ENCODE peak calls at places on chromosomes 2 and 18, in seven cellular contexts. One of them, this sample, is unnamed.

GRCh38 chr2:226387499-226387942 is 412.1 kb downstream of the IRS1 start:
- DNase-seq in DND-41: no peak
- DNase-seq in endothelial cell of umbilical vein: no peak
- DNase-seq in adipocyte: no peak
- DNase-seq in neural progenitor cell: no peak
- DNase-seq in cardiac muscle cell: no peak
- DNase-seq in body of pancreas: no peak
- DNase-seq in this sample: no peak

GRCh38 chr18:47724186-47724975 is 206.1 kb downstream of the SMAD2 start:
- DNase-seq in cardiac muscle cell: no peak
- DNase-seq in neural progenitor cell: peak; percentile 53
- DNase-seq in DND-41: no peak
- DNase-seq in adipocyte: no peak
- DNase-seq in endothelial cell of umbilical vein: no peak
- DNase-seq in body of pancreas: no peak
- DNase-seq in this sample: no peak

GRCh38 chr2:10342245-10342951 is 39.7 kb downstream of the HPCAL1 start:
- DNase-seq in cardiac muscle cell: no peak
- DNase-seq in neural progenitor cell: no peak
- DNase-seq in endothelial cell of umbilical vein: no peak
- DNase-seq in body of pancreas: peak; percentile 41
- DNase-seq in adipocyte: peak; percentile 14
- DNase-seq in DND-41: no peak
- DNase-seq in this sample: no peak

GRCh38 chr2:119809329-119810038 is 49.8 kb downstream of the PTPN4 start:
- DNase-seq in cardiac muscle cell: peak; percentile 89
- DNase-seq in endothelial cell of umbilical vein: peak; percentile 88
- DNase-seq in adipocyte: peak; percentile 64
- DNase-seq in DND-41: no peak
- DNase-seq in body of pancreas: peak; percentile 9
- DNase-seq in neural progenitor cell: no peak
- DNase-seq in this sample: no peak

GRCh38 chr2:226796012-226796839 is 3.4 kb downstream of the IRS1 start:
- DNase-seq in body of pancreas: no peak
- DNase-seq in endothelial cell of umbilical vein: no peak
- DNase-seq in cardiac muscle cell: no peak
- DNase-seq in adipocyte: no peak
- DNase-seq in neural progenitor cell: no peak
- DNase-seq in DND-41: no peak
- DNase-seq in this sample: no peak

GRCh38 chr2:154449951-154450658 is 248.4 kb upstream of the KCNJ3 start:
- DNase-seq in cardiac muscle cell: no peak
- DNase-seq in adipocyte: no peak
- DNase-seq in neural progenitor cell: no peak
- DNase-seq in DND-41: no peak
- DNase-seq in body of pancreas: no peak
- DNase-seq in endothelial cell of umbilical vein: no peak
- DNase-seq in this sample: no peak

GRCh38 chr2:206984206-206984605 is 44.9 kb downstream of the CPO start:
- DNase-seq in body of pancreas: no peak
- DNase-seq in DND-41: no peak
- DNase-seq in cardiac muscle cell: no peak
- DNase-seq in adipocyte: peak; percentile 38
- DNase-seq in endothelial cell of umbilical vein: no peak
- DNase-seq in neural progenitor cell: no peak
- DNase-seq in this sample: no peak

GRCh38 chr18:21489119-21489750 is 111.3 kb downstream of the ESCO1 start:
- DNase-seq in cardiac muscle cell: peak; percentile 77
- DNase-seq in endothelial cell of umbilical vein: peak; percentile 58
- DNase-seq in body of pancreas: peak; percentile 53
- DNase-seq in adipocyte: peak; percentile 63
- DNase-seq in neural progenitor cell: peak; percentile 61
- DNase-seq in DND-41: peak; percentile 55
- DNase-seq in this sample: peak; percentile 33

GRCh38 chr2:121309801-121310200 is 24.8 kb upstream of the TFCP2L1 start:
- DNase-seq in endothelial cell of umbilical vein: peak; percentile 34
- DNase-seq in DND-41: no peak
- DNase-seq in body of pancreas: no peak
- DNase-seq in adipocyte: no peak
- DNase-seq in cardiac muscle cell: no peak
- DNase-seq in neural progenitor cell: no peak
- DNase-seq in this sample: no peak

GRCh38 chr2:15734871-15735737 is 143.4 kb downstream of the DDX1 start:
- DNase-seq in neural progenitor cell: no peak
- DNase-seq in endothelial cell of umbilical vein: no peak
- DNase-seq in cardiac muscle cell: peak; percentile 24
- DNase-seq in adipocyte: no peak
- DNase-seq in DND-41: no peak
- DNase-seq in body of pancreas: no peak
- DNase-seq in this sample: no peak

GRCh38 chr2:137967042-137967441 is 2.8 kb downstream of the HNMT start:
- DNase-seq in cardiac muscle cell: no peak
- DNase-seq in neural progenitor cell: no peak
- DNase-seq in DND-41: no peak
- DNase-seq in endothelial cell of umbilical vein: no peak
- DNase-seq in adipocyte: no peak
- DNase-seq in body of pancreas: no peak
- DNase-seq in this sample: no peak

GRCh38 chr2:137969876-137970275 is 5.6 kb downstream of the HNMT start:
- DNase-seq in adipocyte: no peak
- DNase-seq in DND-41: no peak
- DNase-seq in body of pancreas: no peak
- DNase-seq in cardiac muscle cell: no peak
- DNase-seq in neural progenitor cell: no peak
- DNase-seq in endothelial cell of umbilical vein: no peak
- DNase-seq in this sample: no peak

GRCh38 chr2:137966043-137966442 is 1.8 kb downstream of the HNMT start:
- DNase-seq in body of pancreas: no peak
- DNase-seq in adipocyte: no peak
- DNase-seq in endothelial cell of umbilical vein: no peak
- DNase-seq in DND-41: no peak
- DNase-seq in neural progenitor cell: no peak
- DNase-seq in cardiac muscle cell: peak; percentile 44
- DNase-seq in this sample: no peak

GRCh38 chr2:137969418-137969765 is 5.1 kb downstream of the HNMT start:
- DNase-seq in endothelial cell of umbilical vein: peak; percentile 98
- DNase-seq in neural progenitor cell: no peak
- DNase-seq in adipocyte: peak; percentile 72
- DNase-seq in cardiac muscle cell: peak; percentile 96
- DNase-seq in body of pancreas: peak; percentile 72
- DNase-seq in DND-41: no peak
- DNase-seq in this sample: no peak

DNA sequence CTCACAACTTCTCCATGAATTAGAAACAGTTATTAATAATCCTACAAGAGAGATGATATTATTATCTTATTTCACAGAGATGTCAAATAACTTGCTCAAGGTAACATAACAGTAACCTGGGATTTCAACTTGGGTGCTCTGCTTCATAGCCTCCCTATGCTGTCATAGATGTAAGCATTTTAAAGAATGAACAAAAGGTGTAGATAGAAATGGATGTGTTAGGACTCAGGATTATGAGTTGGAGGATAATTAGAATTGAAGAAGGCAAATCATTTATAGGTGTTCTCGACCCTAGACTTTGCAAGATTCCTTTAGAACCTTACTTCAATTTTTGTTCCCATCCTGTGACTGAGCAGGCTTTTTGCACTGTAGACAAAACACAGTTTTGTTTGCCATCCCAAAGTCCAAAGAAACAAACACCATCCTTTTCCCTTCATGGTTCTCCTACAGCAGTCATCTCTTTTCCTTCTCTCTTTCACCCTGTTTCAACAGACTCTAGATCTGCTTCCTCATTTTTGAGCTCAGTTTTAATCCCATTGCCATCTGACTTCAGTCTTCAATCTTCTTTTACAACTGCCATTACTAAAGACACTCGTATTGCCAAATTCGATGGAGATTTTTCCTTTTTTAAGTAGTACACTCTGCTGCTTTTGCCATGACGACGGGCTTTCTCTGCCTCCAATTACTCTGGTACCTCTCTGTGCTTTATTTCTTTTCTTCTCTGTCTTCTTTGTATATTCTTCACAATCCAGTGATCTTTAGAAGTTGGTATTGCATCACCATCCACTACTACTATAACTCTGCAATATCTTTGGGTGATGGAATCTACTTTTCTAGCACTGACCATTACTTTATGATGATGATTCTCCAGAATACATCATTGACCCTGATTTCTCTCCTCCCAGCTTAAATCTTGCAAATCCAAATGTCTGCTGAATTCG is 4.5 kb downstream of the HNMT start:
- DNase-seq in neural progenitor cell: no peak
- DNase-seq in cardiac muscle cell: no peak
- DNase-seq in adipocyte: no peak
- DNase-seq in DND-41: no peak
- DNase-seq in endothelial cell of umbilical vein: peak; percentile 5
- DNase-seq in body of pancreas: no peak
- DNase-seq in this sample: no peak
- H3K4me3 ChIP-seq in neural progenitor cell: no peak overlapping the region
- H3K4me3 ChIP-seq in cardiac muscle cell: no peak overlapping the region
- H3K4me3 ChIP-seq in adipocyte: peak overlapping the region; percentile 94
- H3K4me3 ChIP-seq in DND-41: no peak overlapping the region
- H3K4me3 ChIP-seq in endothelial cell of umbilical vein: no peak overlapping the region
- H3K4me3 ChIP-seq in body of pancreas: no peak overlapping the region
- H3K4me3 ChIP-seq in this sample: no peak overlapping the region

GRCh38 chr2:238855891-238856580 is 8.2 kb downstream of the TWIST2 start:
- DNase-seq in adipocyte: no peak
- DNase-seq in endothelial cell of umbilical vein: no peak
- DNase-seq in body of pancreas: no peak
- DNase-seq in neural progenitor cell: no peak
- DNase-seq in DND-41: no peak
- DNase-seq in cardiac muscle cell: no peak
- DNase-seq in this sample: no peak

GRCh38 chr2:238853724-238854123 is 5.8 kb downstream of the TWIST2 start:
- DNase-seq in body of pancreas: no peak
- DNase-seq in DND-41: no peak
- DNase-seq in neural progenitor cell: no peak
- DNase-seq in endothelial cell of umbilical vein: no peak
- DNase-seq in cardiac muscle cell: no peak
- DNase-seq in adipocyte: peak; percentile 66
- DNase-seq in this sample: no peak

GRCh38 chr2:238854699-238855111 is 6.8 kb downstream of the TWIST2 start:
- DNase-seq in adipocyte: peak; percentile 54
- DNase-seq in cardiac muscle cell: no peak
- DNase-seq in neural progenitor cell: no peak
- DNase-seq in DND-41: no peak
- DNase-seq in endothelial cell of umbilical vein: no peak
- DNase-seq in body of pancreas: no peak
- DNase-seq in this sample: no peak

GRCh38 chr2:238854246-238854645 is 6.4 kb downstream of the TWIST2 start:
- DNase-seq in cardiac muscle cell: no peak
- DNase-seq in neural progenitor cell: no peak
- DNase-seq in adipocyte: no peak
- DNase-seq in endothelial cell of umbilical vein: no peak
- DNase-seq in body of pancreas: no peak
- DNase-seq in DND-41: no peak
- DNase-seq in this sample: no peak

GRCh38 chr2:238855299-238855698 is 7.4 kb downstream of the TWIST2 start:
- DNase-seq in neural progenitor cell: no peak
- DNase-seq in body of pancreas: no peak
- DNase-seq in DND-41: no peak
- DNase-seq in endothelial cell of umbilical vein: no peak
- DNase-seq in adipocyte: peak; percentile 20
- DNase-seq in cardiac muscle cell: no peak
- DNase-seq in this sample: no peak
- H3K4me3 ChIP-seq in neural progenitor cell: no peak overlapping the region
- H3K4me3 ChIP-seq in body of pancreas: no peak overlapping the region
- H3K4me3 ChIP-seq in DND-41: no peak overlapping the region
- H3K4me3 ChIP-seq in endothelial cell of umbilical vein: no peak overlapping the region
- H3K4me3 ChIP-seq in adipocyte: peak overlapping the region; percentile 90
- H3K4me3 ChIP-seq in cardiac muscle cell: no peak overlapping the region
- H3K4me3 ChIP-seq in this sample: no peak overlapping the region

DNA sequence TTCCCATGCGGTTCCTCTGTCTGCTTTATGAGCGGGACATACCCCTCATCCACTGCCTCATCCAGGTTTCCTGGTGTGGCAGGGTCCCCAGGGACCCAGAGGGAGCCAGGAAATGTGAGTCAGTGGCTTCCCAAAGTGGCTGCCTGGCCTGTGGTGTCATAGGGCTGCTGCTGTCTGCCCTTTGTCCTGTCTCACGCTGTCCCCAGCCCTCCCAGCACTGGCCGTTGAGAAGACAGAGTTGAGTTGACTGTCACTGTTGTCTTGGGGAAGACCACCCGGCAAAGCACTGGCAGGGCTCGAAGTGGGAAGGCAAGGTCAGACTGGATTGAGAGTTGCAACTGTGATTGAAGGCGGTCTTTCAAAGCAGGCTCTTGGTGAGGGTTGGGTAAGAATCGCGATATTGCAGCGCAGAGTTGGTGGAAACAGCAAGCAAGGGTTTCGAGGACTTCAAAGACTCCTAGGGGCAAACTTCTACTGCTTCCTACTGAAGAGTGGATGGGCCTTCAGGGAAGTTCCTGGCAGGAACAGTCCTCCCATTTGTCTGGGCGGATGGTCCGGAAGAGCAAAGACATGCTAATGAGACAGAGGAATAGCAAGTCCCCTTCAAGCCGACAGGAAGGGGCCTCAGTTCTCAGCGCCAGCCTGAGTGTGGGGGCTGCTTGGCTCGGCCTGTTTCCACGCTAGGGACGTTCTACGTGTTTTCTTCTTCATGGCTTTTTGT is 33.9 kb downstream of the RAB31 start:
- DNase-seq in DND-41: no peak
- DNase-seq in neural progenitor cell: peak; percentile 34
- DNase-seq in adipocyte: no peak
- DNase-seq in cardiac muscle cell: peak; percentile 46
- DNase-seq in endothelial cell of umbilical vein: peak; percentile 38
- DNase-seq in body of pancreas: no peak
- DNase-seq in this sample: no peak
- H3K4me3 ChIP-seq in DND-41: no peak overlapping the region
- H3K4me3 ChIP-seq in neural progenitor cell: no peak overlapping the region
- H3K4me3 ChIP-seq in adipocyte: no peak overlapping the region
- H3K4me3 ChIP-seq in cardiac muscle cell: no peak overlapping the region
- H3K4me3 ChIP-seq in endothelial cell of umbilical vein: no peak overlapping the region
- H3K4me3 ChIP-seq in body of pancreas: no peak overlapping the region
- H3K4me3 ChIP-seq in this sample: no peak overlapping the region

GRCh38 chr2:31237348-31238017 is 3.5 kb downstream of the EHD3 start:
- DNase-seq in cardiac muscle cell: no peak
- DNase-seq in adipocyte: no peak
- DNase-seq in neural progenitor cell: no peak
- DNase-seq in DND-41: no peak
- DNase-seq in body of pancreas: no peak
- DNase-seq in endothelial cell of umbilical vein: no peak
- DNase-seq in this sample: no peak

GRCh38 chr2:31239842-31240198 is 5.9 kb downstream of the EHD3 start:
- DNase-seq in adipocyte: peak; percentile 22
- DNase-seq in DND-41: no peak
- DNase-seq in body of pancreas: peak; percentile 25
- DNase-seq in cardiac muscle cell: peak; percentile 69
- DNase-seq in neural progenitor cell: no peak
- DNase-seq in endothelial cell of umbilical vein: no peak
- DNase-seq in this sample: no peak

GRCh38 chr2:31238906-31239841 is 5.2 kb downstream of the EHD3 start:
- DNase-seq in endothelial cell of umbilical vein: no peak
- DNase-seq in adipocyte: no peak
- DNase-seq in body of pancreas: no peak
- DNase-seq in DND-41: no peak
- DNase-seq in cardiac muscle cell: no peak
- DNase-seq in neural progenitor cell: no peak
- DNase-seq in this sample: no peak

GRCh38 chr2:31236433-31237205 is 2.7 kb downstream of the EHD3 start:
- DNase-seq in DND-41: no peak
- DNase-seq in body of pancreas: no peak
- DNase-seq in neural progenitor cell: no peak
- DNase-seq in adipocyte: no peak
- DNase-seq in endothelial cell of umbilical vein: no peak
- DNase-seq in cardiac muscle cell: no peak
- DNase-seq in this sample: no peak

GRCh38 chr2:31238126-31238905 is 4.4 kb downstream of the EHD3 start:
- DNase-seq in adipocyte: no peak
- DNase-seq in neural progenitor cell: no peak
- DNase-seq in cardiac muscle cell: no peak
- DNase-seq in body of pancreas: no peak
- DNase-seq in endothelial cell of umbilical vein: no peak
- DNase-seq in DND-41: no peak
- DNase-seq in this sample: no peak
- H3K4me3 ChIP-seq in adipocyte: no peak overlapping the region
- H3K4me3 ChIP-seq in neural progenitor cell: no peak overlapping the region
- H3K4me3 ChIP-seq in cardiac muscle cell: no peak overlapping the region
- H3K4me3 ChIP-seq in body of pancreas: no peak overlapping the region
- H3K4me3 ChIP-seq in endothelial cell of umbilical vein: no peak overlapping the region
- H3K4me3 ChIP-seq in DND-41: no peak overlapping the region
- H3K4me3 ChIP-seq in this sample: no peak overlapping the region